ENCODE peak calls at places on chromosomes 2 and 18, in seven cellular contexts. V, A, K, G, U, R and C are unnamed samples.

GRCh38 chr2:156021326-156022040 is 311.0 kb downstream of the NR4A2 start:
- DNase-seq in A (no peak), R (no peak), V (no peak), G (no peak), U (peak; percentile 48), K (no peak), C (peak; percentile 56)

GRCh38 chr2:145652992-145653545 is 1133.2 kb upstream of the ZEB2 start:
- DNase-seq in A (no peak), K (peak; percentile 73), V (no peak), R (no peak), U (peak; percentile 51), G (no peak), C (peak; percentile 85)

GRCh38 chr18:77250501-77250925 is 865 bp downstream of the GALR1 start:
- DNase-seq in R (no peak), G (peak; percentile 18), U (no peak), K (no peak), A (peak; percentile 6), V (no peak), C (no peak)

GRCh38 chr2:43758738-43759137 is 15.1 kb upstream of the DYNC2LI1 start:
- DNase-seq in K (peak; percentile 81), V (no peak), G (no peak), R (no peak), A (no peak), U (peak; percentile 65), C (no peak)

GRCh38 chr2:171522804-171523338 is 597 bp downstream of the CYBRD1 start:
- DNase-seq in V (peak; percentile 1), G (peak; percentile 48), A (peak; percentile 67), U (no peak), K (no peak), R (peak; percentile 78), C (no peak)

GRCh38 chr2:31053929-31054328 is 84.3 kb downstream of the GALNT14 start:
- DNase-seq in U (no peak), A (no peak), G (no peak), V (no peak), R (no peak), K (no peak), C (no peak)

GRCh38 chr2:217816396-217816869 is 186.4 kb downstream of the TNS1 start:
- DNase-seq in G (no peak), V (no peak), K (no peak), U (no peak), R (no peak), A (no peak), C (no peak)

GRCh38 chr2:67825476-67825875 is 237.3 kb downstream of the C1D start:
- DNase-seq in K (no peak), A (no peak), V (no peak), R (no peak), U (peak; percentile 63), G (no peak), C (peak; percentile 12)